ENCODE peak calls at places on chromosomes 2 and 18, in four cellular contexts. One of them, this sample, is unnamed.
A peak's percentile ranks its signal among the peaks of the same experiment; 100 is the strongest.

GRCh38 chr18:9897129-9897528 is 11.4 kb downstream of the TXNDC2 start:
- DNase-seq in left lung: no peak
- DNase-seq in tibial artery: no peak
- DNase-seq in AG04450: no peak
- DNase-seq in this sample: no peak

GRCh38 chr2:182870227-182870626 is 3.8 kb upstream of the FRZB start:
- DNase-seq in left lung: no peak
- DNase-seq in tibial artery: no peak
- DNase-seq in AG04450: no peak
- DNase-seq in this sample: no peak

GRCh38 chr2:172977330-172978052 is 98.2 kb upstream of the MAP3K20 start:
- DNase-seq in left lung: no peak
- DNase-seq in tibial artery: no peak
- DNase-seq in AG04450: no peak
- DNase-seq in this sample: no peak

GRCh38 chr18:24364177-24364576 is 33.4 kb downstream of the OSBPL1A start:
- DNase-seq in left lung: no peak
- DNase-seq in tibial artery: no peak
- DNase-seq in AG04450: no peak
- DNase-seq in this sample: no peak

GRCh38 chr2:69985684-69986083 is 24.3 kb upstream of the ASPRV1 start:
- DNase-seq in left lung: peak; percentile 83
- DNase-seq in tibial artery: peak; percentile 68
- DNase-seq in AG04450: no peak
- DNase-seq in this sample: no peak

GRCh38 chr2:204452464-204453023 is 92.7 kb upstream of the PARD3B start:
- DNase-seq in left lung: peak; percentile 63
- DNase-seq in tibial artery: peak; percentile 39
- DNase-seq in AG04450: peak; percentile 87
- DNase-seq in this sample: no peak

GRCh38 chr2:73215254-73215653 is 1.2 kb downstream of the SMYD5 start:
- DNase-seq in left lung: no peak
- DNase-seq in tibial artery: no peak
- DNase-seq in AG04450: no peak
- DNase-seq in this sample: no peak

GRCh38 chr2:220165401-220165800 is 538.0 kb downstream of the SLC4A3 start:
- DNase-seq in left lung: no peak
- DNase-seq in tibial artery: no peak
- DNase-seq in AG04450: no peak
- DNase-seq in this sample: no peak

GRCh38 chr2:44168684-44169154 is at the start of gene PPM1B:
- DNase-seq in left lung: peak; percentile 100
- DNase-seq in tibial artery: peak; percentile 99
- DNase-seq in AG04450: no peak
- DNase-seq in this sample: peak; percentile 99

GRCh38 chr2:236257575-236257974 is 6.6 kb downstream of the ASB18 start:
- DNase-seq in left lung: no peak
- DNase-seq in tibial artery: no peak
- DNase-seq in AG04450: no peak
- DNase-seq in this sample: no peak

GRCh38 chr2:223760838-223761502 is 76.4 kb downstream of the AP1S3 start:
- DNase-seq in left lung: peak; percentile 73
- DNase-seq in tibial artery: no peak
- DNase-seq in AG04450: no peak
- DNase-seq in this sample: peak; percentile 48

GRCh38 chr2:217691516-217691915 is 311.3 kb downstream of the TNS1 start:
- DNase-seq in left lung: no peak
- DNase-seq in tibial artery: no peak
- DNase-seq in AG04450: no peak
- DNase-seq in this sample: no peak
- H3K27ac ChIP-seq in left lung: no peak overlapping the region
- H3K27ac ChIP-seq in tibial artery: peak overlapping the region; percentile 66
- H3K27ac ChIP-seq in AG04450: no peak overlapping the region
- H3K27ac ChIP-seq in this sample: no peak overlapping the region

DNA sequence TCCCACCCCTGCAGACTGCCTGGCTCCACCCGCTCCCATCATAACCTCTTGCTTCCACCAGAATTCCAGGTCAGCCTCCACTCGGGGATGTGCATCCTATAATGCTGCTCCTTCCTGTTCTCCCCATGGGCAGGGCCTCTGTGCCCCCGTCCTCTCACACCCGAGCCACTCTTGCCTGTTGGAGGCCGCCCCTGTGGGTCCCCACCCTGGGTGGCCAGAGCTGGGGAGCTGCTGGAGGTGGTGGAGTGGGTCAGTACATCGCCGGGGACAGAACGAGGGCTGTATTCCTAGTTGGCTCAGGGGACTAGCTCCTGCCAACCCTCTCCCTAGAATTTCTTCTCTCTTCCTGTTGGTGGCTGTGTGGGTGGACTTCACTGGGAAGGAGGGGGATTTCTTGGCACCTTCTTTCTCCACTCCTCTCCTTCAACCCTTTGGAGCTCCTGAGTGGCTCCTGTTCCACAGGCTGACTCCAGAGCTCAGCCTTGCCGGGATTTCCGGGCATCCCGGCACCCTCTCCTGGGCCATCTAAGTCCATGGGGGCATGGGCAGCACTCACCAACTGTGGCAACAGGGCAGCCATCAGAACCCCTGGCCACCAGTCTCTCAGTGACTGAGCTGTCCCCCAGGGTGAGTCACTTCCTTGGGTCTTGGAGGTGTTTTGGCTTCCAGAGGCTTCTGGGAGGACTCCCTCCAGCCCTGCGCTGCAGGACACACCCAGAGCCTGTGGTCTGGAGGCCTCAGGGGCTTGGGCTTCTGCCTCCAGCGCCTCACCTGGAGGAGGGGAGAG is 88.2 kb upstream of the MCFD2 start:
- DNase-seq in left lung: no peak
- DNase-seq in tibial artery: no peak
- DNase-seq in AG04450: no peak
- DNase-seq in this sample: no peak
- H3K27ac ChIP-seq in left lung: no peak overlapping the region
- H3K27ac ChIP-seq in tibial artery: peak overlapping the region; percentile 92
- H3K27ac ChIP-seq in AG04450: no peak overlapping the region
- H3K27ac ChIP-seq in this sample: no peak overlapping the region

DNA sequence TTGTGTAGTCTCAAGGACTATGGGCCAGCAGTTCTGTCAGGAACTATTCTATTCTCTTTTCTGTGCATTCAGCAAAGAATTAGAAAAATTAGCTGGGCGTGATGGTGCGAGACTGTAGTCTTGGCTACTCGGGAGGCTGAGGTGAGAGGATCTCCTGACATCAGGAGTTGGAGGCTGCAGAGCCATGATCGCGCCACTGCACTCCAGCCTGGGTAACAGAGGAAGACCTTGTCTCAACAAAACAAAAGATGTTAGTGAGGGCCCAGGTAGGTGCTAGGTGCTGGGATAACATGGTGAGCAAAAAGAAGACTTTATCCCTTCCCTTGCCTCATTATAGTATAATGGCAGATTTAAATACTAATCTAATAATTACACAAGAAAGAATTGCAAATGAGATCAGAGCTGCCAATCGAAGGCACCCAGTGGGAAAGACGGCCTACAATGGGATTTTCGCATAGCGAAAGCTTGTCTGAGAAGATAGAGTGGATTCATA is 447 bp upstream of the MRPL19 start:
- DNase-seq in left lung: no peak
- DNase-seq in tibial artery: no peak
- DNase-seq in AG04450: no peak
- DNase-seq in this sample: no peak
- H3K27ac ChIP-seq in left lung: peak overlapping the region; percentile 83
- H3K27ac ChIP-seq in tibial artery: peak overlapping the region; percentile 81
- H3K27ac ChIP-seq in AG04450: no peak overlapping the region
- H3K27ac ChIP-seq in this sample: no peak overlapping the region

GRCh38 chr2:42851740-42852250 is 59.4 kb upstream of the HAAO start:
- DNase-seq in left lung: no peak
- DNase-seq in tibial artery: peak; percentile 20
- DNase-seq in AG04450: no peak
- DNase-seq in this sample: no peak

GRCh38 chr2:42855221-42855970 is 63.0 kb upstream of the HAAO start:
- DNase-seq in left lung: no peak
- DNase-seq in tibial artery: no peak
- DNase-seq in AG04450: no peak
- DNase-seq in this sample: no peak

GRCh38 chr2:42852798-42853197 is 60.4 kb upstream of the HAAO start:
- DNase-seq in left lung: no peak
- DNase-seq in tibial artery: peak; percentile 11
- DNase-seq in AG04450: no peak
- DNase-seq in this sample: no peak

GRCh38 chr2:42854207-42854818 is 61.9 kb upstream of the HAAO start:
- DNase-seq in left lung: no peak
- DNase-seq in tibial artery: peak; percentile 50
- DNase-seq in AG04450: no peak
- DNase-seq in this sample: no peak

GRCh38 chr2:42853571-42854206 is 61.3 kb upstream of the HAAO start:
- DNase-seq in left lung: no peak
- DNase-seq in tibial artery: peak; percentile 10
- DNase-seq in AG04450: no peak
- DNase-seq in this sample: no peak
- H3K27ac ChIP-seq in left lung: no peak overlapping the region
- H3K27ac ChIP-seq in tibial artery: peak overlapping the region; percentile 80
- H3K27ac ChIP-seq in AG04450: no peak overlapping the region
- H3K27ac ChIP-seq in this sample: no peak overlapping the region

GRCh38 chr2:181680055-181680936 is at the start of gene NEUROD1:
- DNase-seq in left lung: no peak
- DNase-seq in tibial artery: no peak
- DNase-seq in AG04450: no peak
- DNase-seq in this sample: no peak

GRCh38 chr2:181678744-181679543 is 1.4 kb downstream of the NEUROD1 start:
- DNase-seq in left lung: no peak
- DNase-seq in tibial artery: no peak
- DNase-seq in AG04450: no peak
- DNase-seq in this sample: no peak

GRCh38 chr2:181680937-181681811 is 857 bp upstream of the NEUROD1 start:
- DNase-seq in left lung: no peak
- DNase-seq in tibial artery: no peak
- DNase-seq in AG04450: no peak
- DNase-seq in this sample: no peak

GRCh38 chr2:181678033-181678586 is 2.2 kb downstream of the NEUROD1 start:
- DNase-seq in left lung: peak; percentile 70
- DNase-seq in tibial artery: peak; percentile 38
- DNase-seq in AG04450: peak; percentile 50
- DNase-seq in this sample: peak; percentile 8

DNA sequence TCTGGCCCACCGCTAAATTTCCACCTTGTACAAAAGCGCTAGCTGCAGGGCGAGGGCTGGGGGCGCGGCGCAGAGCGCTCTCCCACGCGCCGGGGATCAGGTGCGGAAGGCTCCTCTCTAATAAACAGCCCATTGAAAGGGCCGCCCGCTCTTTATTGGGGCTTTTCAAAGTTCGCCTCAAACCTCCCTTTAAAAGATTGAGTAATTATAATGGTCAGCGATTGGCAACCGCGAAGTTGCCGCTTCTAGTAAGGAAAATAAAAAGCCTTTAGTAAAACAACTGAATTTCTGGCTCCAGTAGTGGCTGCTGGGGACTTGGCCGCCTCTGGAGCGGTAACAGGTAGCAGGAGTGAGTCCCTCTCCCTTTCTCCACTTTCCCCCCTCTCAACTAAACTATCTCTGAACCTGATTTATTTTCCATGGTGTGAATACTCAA is 755 bp downstream of the NEUROD1 start:
- DNase-seq in left lung: no peak
- DNase-seq in tibial artery: no peak
- DNase-seq in AG04450: no peak
- DNase-seq in this sample: no peak
- H3K27ac ChIP-seq in left lung: no peak overlapping the region
- H3K27ac ChIP-seq in tibial artery: no peak overlapping the region
- H3K27ac ChIP-seq in AG04450: no peak overlapping the region
- H3K27ac ChIP-seq in this sample: no peak overlapping the region

GRCh38 chr2:126175222-126175621 is 480.7 kb upstream of the GYPC start:
- DNase-seq in left lung: no peak
- DNase-seq in tibial artery: no peak
- DNase-seq in AG04450: no peak
- DNase-seq in this sample: no peak
- H3K27ac ChIP-seq in left lung: no peak overlapping the region
- H3K27ac ChIP-seq in tibial artery: no peak overlapping the region
- H3K27ac ChIP-seq in AG04450: no peak overlapping the region
- H3K27ac ChIP-seq in this sample: no peak overlapping the region

GRCh38 chr2:168661404-168661869 is 141.0 kb upstream of the NOSTRIN start:
- DNase-seq in left lung: no peak
- DNase-seq in tibial artery: no peak
- DNase-seq in AG04450: no peak
- DNase-seq in this sample: no peak
- H3K27ac ChIP-seq in left lung: no peak overlapping the region
- H3K27ac ChIP-seq in tibial artery: no peak overlapping the region
- H3K27ac ChIP-seq in AG04450: no peak overlapping the region
- H3K27ac ChIP-seq in this sample: no peak overlapping the region

This sample was measured in effector memory CD4-positive, alpha-beta T cell.